ENCODE peak calls at places on chromosomes 2 and 18, in five cellular contexts. H is left ventricle myocardium inferior, M is right cardiac atrium, V is iPS DF 6.9, T is tibial nerve. L is an unnamed sample.

GRCh38 chr2:150127995-150128394 is 359.5 kb downstream of the RND3 start:
- DNase-seq in H (no peak), M (no peak), V (no peak), T (no peak), L (no peak)

GRCh38 chr2:88345842-88346241 is 106.7 kb downstream of the FOXI3 start:
- DNase-seq in H (no peak), M (no peak), V (no peak), T (no peak), L (no peak)

GRCh38 chr2:200159829-200160781 is 146.4 kb upstream of the SPATS2L start:
- DNase-seq in H (no peak), M (no peak), V (no peak), T (no peak), L (peak; percentile 20)

GRCh38 chr2:1402064-1402463 is 11.2 kb upstream of the TPO start:
- DNase-seq in H (no peak), M (no peak), V (no peak), T (no peak), L (no peak)

GRCh38 chr2:19632327-19633040 is 269.3 kb downstream of the TTC32 start:
- DNase-seq in H (peak; percentile 47), M (peak; percentile 70), V (no peak), T (no peak), L (no peak)

GRCh38 chr2:233489143-233489542 is 77.4 kb downstream of the USP40 start:
- DNase-seq in H (no peak), M (no peak), V (no peak), T (no peak), L (no peak)

GRCh38 chr2:234137400-234138014 is 87.0 kb downstream of the SPP2 start:
- DNase-seq in H (no peak), M (no peak), V (no peak), T (no peak), L (peak; percentile 62)

GRCh38 chr2:38190542-38191218 is 114.7 kb upstream of the CYP1B1 start:
- DNase-seq in H (no peak), M (no peak), V (no peak), T (peak; percentile 6), L (no peak)

GRCh38 chr18:75213610-75214009 is 3.0 kb downstream of the TSHZ1 start:
- DNase-seq in H (no peak), M (no peak), V (no peak), T (no peak), L (peak; percentile 22)

GRCh38 chr2:190881480-190882326 is 1.1 kb downstream of the GLS start:
- DNase-seq in H (peak; percentile 63), M (peak; percentile 83), V (peak; percentile 31), T (peak; percentile 67), L (peak; percentile 66)

GRCh38 chr2:47617028-47617427 is 165.9 kb upstream of the MSH6 start:
- DNase-seq in H (no peak), M (no peak), V (no peak), T (no peak), L (no peak)

GRCh38 chr2:158509928-158510797 is 53.4 kb downstream of the PKP4 start:
- DNase-seq in H (no peak), M (no peak), V (no peak), T (no peak), L (peak; percentile 25)

GRCh38 chr2:199366406-199366805 is 91.3 kb downstream of the SATB2 start:
- DNase-seq in H (no peak), M (no peak), V (no peak), T (no peak), L (no peak)

GRCh38 chr2:16727256-16727655 is 61.6 kb upstream of the CYRIA start:
- DNase-seq in H (no peak), M (no peak), V (no peak), T (peak; percentile 21), L (no peak)

GRCh38 chr2:201358684-201359083 is 1.5 kb upstream of the FLACC1 start:
- DNase-seq in H (no peak), M (no peak), V (no peak), T (no peak), L (peak; percentile 63)

GRCh38 chr2:130763405-130763804 is 8.1 kb downstream of the AMER3 start:
- DNase-seq in H (no peak), M (no peak), V (no peak), T (no peak), L (no peak)

GRCh38 chr2:177038772-177039484 is 173.7 kb upstream of the HNRNPA3 start:
- DNase-seq in H (no peak), M (no peak), V (no peak), T (no peak), L (no peak)

GRCh38 chr2:75570024-75570947 is 9.5 kb upstream of the EVA1A start:
- DNase-seq in H (no peak), M (no peak), V (no peak), T (no peak), L (no peak)

GRCh38 chr2:72000110-72000509 is 147.6 kb downstream of the CYP26B1 start:
- DNase-seq in H (no peak), M (no peak), V (no peak), T (no peak), L (no peak)

GRCh38 chr2:137220438-137220998 is 455.2 kb downstream of the THSD7B start:
- DNase-seq in H (no peak), M (no peak), V (no peak), T (no peak), L (peak; percentile 12)

GRCh38 chr2:13046557-13047165 is 329.9 kb downstream of the TRIB2 start:
- DNase-seq in H (no peak), M (no peak), V (no peak), T (no peak), L (no peak)

GRCh38 chr2:192741889-192742288 is 547.2 kb upstream of the TMEFF2 start:
- DNase-seq in H (no peak), M (no peak), V (no peak), T (no peak), L (peak; percentile 2)

GRCh38 chr2:10469955-10470568 is 21.9 kb upstream of the ODC1 start:
- DNase-seq in H (no peak), M (no peak), V (no peak), T (no peak), L (no peak)

GRCh38 chr2:112758701-112759100 is 5.7 kb downstream of the CKAP2L start:
- DNase-seq in H (no peak), M (no peak), V (no peak), T (no peak), L (no peak)

GRCh38 chr2:23904692-23905091 is 22.2 kb downstream of the ATAD2B start:
- DNase-seq in H (no peak), M (no peak), V (no peak), T (no peak), L (no peak)

GRCh38 chr2:219282375-219282774 is 3.2 kb downstream of the DNAJB2 start:
- DNase-seq in H (no peak), M (no peak), V (no peak), T (no peak), L (no peak)

GRCh38 chr2:231928901-231929725 is 2.9 kb upstream of the NPPC start:
- DNase-seq in H (no peak), M (no peak), V (no peak), T (no peak), L (no peak)

GRCh38 chr2:27288610-27289009 is 6.4 kb downstream of the TRIM54 start:
- DNase-seq in H (no peak), M (no peak), V (no peak), T (no peak), L (no peak)
- H3K4me1 ChIP-seq in H (peaks cover 74% of the 10 kb centered on the region), M (peaks cover 2% of the 10 kb centered on the region), V (no peaks in the 10 kb centered on the region), T (no peaks in the 10 kb centered on the region), L (peaks cover 34% of the 10 kb centered on the region)

DNA sequence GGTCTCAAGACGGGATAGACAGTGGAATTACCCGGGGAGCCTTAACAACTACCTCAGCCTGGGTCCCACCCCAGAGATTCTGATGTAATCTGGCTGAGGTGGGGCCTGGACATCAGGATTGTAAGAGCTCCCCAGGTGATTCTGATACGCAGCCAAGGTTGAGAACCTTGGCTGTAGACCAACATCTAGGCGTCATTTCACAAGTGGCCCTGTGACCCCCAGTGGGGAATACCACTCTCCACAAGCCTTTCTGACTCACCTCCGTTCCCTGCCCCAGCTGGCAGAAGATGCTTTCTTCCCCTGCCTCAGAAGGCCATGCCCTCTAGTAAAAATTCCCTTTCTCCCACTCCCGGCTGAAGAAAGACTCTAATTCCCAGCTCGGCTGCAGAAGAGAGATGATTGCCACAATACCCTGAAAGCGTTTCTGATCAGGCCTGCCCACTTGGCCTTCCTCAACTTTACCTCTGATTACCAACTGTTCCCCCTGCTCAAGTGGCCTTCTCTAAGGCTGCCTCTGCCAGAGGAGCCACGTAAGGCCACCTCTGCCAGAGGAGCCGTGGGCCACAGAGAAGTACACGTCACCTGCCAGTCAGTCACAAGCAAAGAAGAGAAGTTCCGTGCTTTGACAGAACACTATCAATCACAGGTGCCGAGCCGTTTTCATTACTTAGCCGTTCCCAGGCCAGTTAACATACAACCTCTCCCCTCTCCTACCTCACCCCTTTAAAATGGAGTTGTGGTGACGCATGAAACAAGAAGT is 116.8 kb upstream of the PKDCC start:
- DNase-seq in H (no peak), M (no peak), V (no peak), T (peak; percentile 57), L (peak; percentile 59)
- H3K4me1 ChIP-seq in H (peaks cover 65% of the 10 kb centered on the region), M (peaks cover 32% of the 10 kb centered on the region), V (no peaks in the 10 kb centered on the region), T (peaks cover 4% of the 10 kb centered on the region), L (peaks cover 55% of the 10 kb centered on the region)

GRCh38 chr2:146987996-146988395 is 856.8 kb upstream of the ACVR2A start:
- DNase-seq in H (no peak), M (no peak), V (no peak), T (no peak), L (no peak)

GRCh38 chr2:146986161-146986560 is 858.7 kb upstream of the ACVR2A start:
- DNase-seq in H (no peak), M (no peak), V (no peak), T (no peak), L (no peak)

GRCh38 chr2:146982393-146982846 is 862.4 kb upstream of the ACVR2A start:
- DNase-seq in H (no peak), M (peak; percentile 24), V (no peak), T (peak; percentile 16), L (no peak)

GRCh38 chr2:146984014-146984413 is 860.8 kb upstream of the ACVR2A start:
- DNase-seq in H (no peak), M (no peak), V (no peak), T (no peak), L (no peak)

DNA sequence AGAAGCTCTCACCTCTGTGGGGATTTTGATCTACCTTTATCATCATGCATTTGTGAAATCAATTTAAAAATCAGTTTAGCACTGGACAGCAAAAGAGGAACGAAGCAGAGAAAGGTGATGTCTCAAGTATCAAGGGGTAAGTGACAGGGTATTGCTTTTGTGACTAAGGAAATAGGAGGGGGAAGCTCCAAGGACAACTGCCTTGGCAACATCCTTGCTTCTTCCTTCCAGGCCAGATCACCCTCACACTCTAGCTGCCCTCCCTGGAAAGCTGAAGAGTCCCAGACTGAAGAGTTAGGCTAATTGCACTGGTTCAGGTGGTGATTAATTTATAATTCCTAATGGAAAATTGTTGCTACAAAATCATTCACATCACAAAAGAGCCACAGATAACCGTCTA is 859.1 kb upstream of the ACVR2A start:
- DNase-seq in H (no peak), M (no peak), V (no peak), T (no peak), L (no peak)
- H3K4me1 ChIP-seq in H (no peaks in the 10 kb centered on the region), M (peaks cover 2% of the 10 kb centered on the region), V (no peaks in the 10 kb centered on the region), T (no peaks in the 10 kb centered on the region), L (no peaks in the 10 kb centered on the region)

DNA sequence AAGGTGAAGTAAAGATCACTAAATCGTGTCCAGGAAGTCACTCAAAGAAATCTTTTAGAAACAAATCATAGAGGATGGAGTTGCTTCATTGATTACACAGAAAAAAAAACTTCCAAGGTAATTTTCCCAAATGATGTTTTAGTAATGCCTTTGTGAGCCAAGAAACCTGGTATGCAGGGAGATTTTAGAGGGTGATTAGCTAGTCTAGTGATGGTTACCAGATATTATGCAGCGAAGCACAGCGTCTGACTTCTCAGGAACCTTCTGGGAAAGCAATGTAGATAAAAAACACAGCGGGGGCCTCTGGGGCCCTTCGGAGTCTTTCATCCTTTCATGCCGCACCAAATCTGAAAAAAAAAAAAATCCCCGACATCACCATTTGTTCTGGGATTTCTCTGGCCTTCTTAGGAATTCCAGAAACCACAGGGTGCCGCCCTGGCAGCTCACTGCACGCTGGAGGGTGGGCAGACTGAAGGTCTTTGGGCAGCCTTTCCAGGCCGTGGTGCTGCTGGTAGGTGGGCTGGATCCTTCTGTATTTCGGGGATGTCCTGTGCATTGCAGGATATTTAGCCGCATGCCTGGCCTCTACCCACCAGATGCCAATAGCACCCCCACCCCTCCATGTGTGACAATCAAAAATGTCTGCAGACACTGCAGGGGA is 17.3 kb downstream of the ALPK2 start:
- DNase-seq in H (no peak), M (no peak), V (peak; percentile 37), T (no peak), L (no peak)
- H3K4me1 ChIP-seq in H (peaks cover 37% of the 10 kb centered on the region), M (peaks cover 3% of the 10 kb centered on the region), V (peaks cover 2% of the 10 kb centered on the region), T (no peaks in the 10 kb centered on the region), L (peaks cover 12% of the 10 kb centered on the region)